ENCODE peak calls at places on chromosomes 4 and X, in four cellular contexts. One of them, this sample, is unnamed.

GRCh38 chrX:71941771-71942170 is 31.1 kb downstream of the NHSL2 start:
- DNase-seq in lung: no peak
- DNase-seq in MCF 10A: peak; percentile 37
- DNase-seq in osteocyte: no peak
- DNase-seq in this sample: no peak

GRCh38 chr4:41104155-41104554 is 110.2 kb downstream of the APBB2 start:
- DNase-seq in MCF 10A: no peak
- DNase-seq in osteocyte: no peak
- DNase-seq in lung: no peak
- DNase-seq in this sample: no peak

GRCh38 chr4:112968456-112969159 is 80.8 kb upstream of the ANK2 start:
- DNase-seq in osteocyte: no peak
- DNase-seq in MCF 10A: no peak
- DNase-seq in lung: no peak
- DNase-seq in this sample: no peak

GRCh38 chr4:37895271-37895670 is 4.4 kb downstream of the TBC1D1 start:
- DNase-seq in lung: no peak
- DNase-seq in osteocyte: no peak
- DNase-seq in MCF 10A: no peak
- DNase-seq in this sample: no peak

GRCh38 chrX:17718649-17719165 is 18.6 kb upstream of the SCML1 start:
- DNase-seq in osteocyte: no peak
- DNase-seq in MCF 10A: no peak
- DNase-seq in lung: no peak
- DNase-seq in this sample: no peak

GRCh38 chr4:41692717-41693345 is 55.7 kb downstream of the PHOX2B start:
- DNase-seq in lung: peak; percentile 39
- DNase-seq in MCF 10A: peak; percentile 68
- DNase-seq in osteocyte: no peak
- DNase-seq in this sample: no peak

GRCh38 chr4:33998204-33998603 is 2246.1 kb downstream of the ARAP2 start:
- DNase-seq in MCF 10A: no peak
- DNase-seq in osteocyte: no peak
- DNase-seq in lung: no peak
- DNase-seq in this sample: no peak

GRCh38 chr4:4269856-4270255 is 20.1 kb downstream of the LYAR start:
- DNase-seq in MCF 10A: peak; percentile 75
- DNase-seq in lung: peak; percentile 33
- DNase-seq in osteocyte: no peak
- DNase-seq in this sample: no peak

GRCh38 chrX:53186363-53186762 is 38.6 kb downstream of the KDM5C start:
- DNase-seq in lung: no peak
- DNase-seq in osteocyte: no peak
- DNase-seq in MCF 10A: peak; percentile 69
- DNase-seq in this sample: no peak

GRCh38 chr4:8303485-8304281 is 34.1 kb downstream of the HTRA3 start:
- DNase-seq in osteocyte: no peak
- DNase-seq in MCF 10A: peak; percentile 88
- DNase-seq in lung: no peak
- DNase-seq in this sample: no peak

GRCh38 chr4:16082424-16083216 is 1.2 kb downstream of the PROM1 start:
- DNase-seq in osteocyte: no peak
- DNase-seq in lung: peak; percentile 34
- DNase-seq in MCF 10A: peak; percentile 15
- DNase-seq in this sample: peak; percentile 80

GRCh38 chr4:117137143-117137542 is 51.8 kb upstream of the TRAM1L1 start:
- DNase-seq in osteocyte: no peak
- DNase-seq in lung: no peak
- DNase-seq in MCF 10A: peak; percentile 88
- DNase-seq in this sample: no peak

GRCh38 chr4:117135634-117136354 is 50.4 kb upstream of the TRAM1L1 start:
- DNase-seq in lung: no peak
- DNase-seq in MCF 10A: no peak
- DNase-seq in osteocyte: no peak
- DNase-seq in this sample: no peak

GRCh38 chr4:117134386-117134785 is 49.0 kb upstream of the TRAM1L1 start:
- DNase-seq in osteocyte: no peak
- DNase-seq in lung: no peak
- DNase-seq in MCF 10A: peak; percentile 71
- DNase-seq in this sample: no peak
- TF ChIP-seq CTCF in osteocyte: peak; percentile 75
- TF ChIP-seq CTCF in lung: peak; percentile 1
- TF ChIP-seq CTCF in MCF 10A: peak; percentile 53
- TF ChIP-seq CTCF in this sample: peak; percentile 79

GRCh38 chr4:183601381-183601780 is 57.6 kb downstream of the RWDD4 start:
- DNase-seq in MCF 10A: no peak
- DNase-seq in lung: no peak
- DNase-seq in osteocyte: no peak
- DNase-seq in this sample: no peak

GRCh38 chr4:183599690-183600089 is 59.3 kb downstream of the RWDD4 start:
- DNase-seq in lung: no peak
- DNase-seq in MCF 10A: no peak
- DNase-seq in osteocyte: no peak
- DNase-seq in this sample: no peak

GRCh38 chr4:183599284-183599683 is 59.7 kb downstream of the RWDD4 start:
- DNase-seq in MCF 10A: no peak
- DNase-seq in osteocyte: no peak
- DNase-seq in lung: no peak
- DNase-seq in this sample: no peak

GRCh38 chr4:183602444-183603102 is 56.4 kb downstream of the RWDD4 start:
- DNase-seq in lung: no peak
- DNase-seq in osteocyte: no peak
- DNase-seq in MCF 10A: peak; percentile 30
- DNase-seq in this sample: no peak

DNA sequence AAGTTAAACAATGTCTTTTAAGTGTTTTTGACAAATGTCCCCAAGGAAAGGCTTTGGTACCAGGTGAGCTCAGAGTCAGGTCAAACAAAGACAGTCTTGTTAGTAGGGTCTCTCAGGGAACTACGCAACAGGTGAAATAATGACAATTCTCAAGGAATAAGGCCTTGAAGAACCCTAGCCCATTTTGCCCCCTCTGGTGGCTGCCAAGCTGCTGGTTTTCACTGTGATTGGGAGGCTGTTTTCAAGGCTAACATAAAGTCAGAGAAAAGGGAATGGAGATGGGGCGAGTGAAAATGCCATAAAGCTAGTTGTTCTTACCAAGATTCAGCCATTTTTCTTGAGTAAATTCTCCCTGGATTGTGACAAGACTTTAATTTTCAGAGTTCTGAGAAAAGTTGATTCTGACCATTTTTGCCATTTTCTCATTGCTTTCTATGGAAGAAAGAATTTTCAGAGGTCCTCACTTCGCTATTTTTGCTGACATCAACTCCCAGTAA is 58.7 kb downstream of the RWDD4 start:
- DNase-seq in MCF 10A: peak; percentile 17
- DNase-seq in lung: no peak
- DNase-seq in osteocyte: no peak
- DNase-seq in this sample: no peak
- TF ChIP-seq CTCF in MCF 10A: no peak
- TF ChIP-seq CTCF in lung: no peak
- TF ChIP-seq CTCF in osteocyte: peak; percentile 39
- TF ChIP-seq CTCF in this sample: peak; percentile 63

DNA sequence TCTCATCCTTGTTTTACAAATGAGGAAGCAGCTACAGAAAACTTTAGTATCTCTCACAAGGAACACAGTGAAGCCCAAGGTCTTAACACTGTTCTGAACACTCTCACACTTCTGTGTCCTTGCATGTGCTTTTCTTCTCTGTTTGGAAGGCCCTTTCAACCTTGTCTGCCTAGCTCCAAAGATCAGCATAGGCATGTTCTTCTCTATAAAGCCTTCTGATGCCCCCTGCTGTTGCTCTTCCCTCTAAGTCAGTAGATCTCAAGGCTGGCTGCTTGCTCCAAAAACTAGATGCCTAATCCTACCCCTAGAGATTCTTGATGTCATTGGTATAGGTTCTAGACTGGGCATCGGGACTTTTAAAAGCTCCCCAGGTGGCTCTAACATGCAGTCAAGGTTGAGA is 5.9 kb downstream of the APOO start:
- DNase-seq in osteocyte: no peak
- DNase-seq in lung: peak; percentile 45
- DNase-seq in MCF 10A: peak; percentile 87
- DNase-seq in this sample: no peak
- TF ChIP-seq CTCF in osteocyte: peak; percentile 75
- TF ChIP-seq CTCF in lung: peak; percentile 54
- TF ChIP-seq CTCF in MCF 10A: peak; percentile 56
- TF ChIP-seq CTCF in this sample: peak; percentile 68

GRCh38 chrX:48509619-48510018 is 827 bp downstream of the PORCN start:
- DNase-seq in MCF 10A: no peak
- DNase-seq in lung: no peak
- DNase-seq in osteocyte: no peak
- DNase-seq in this sample: no peak

GRCh38 chrX:48513670-48514069 is 4.9 kb downstream of the PORCN start:
- DNase-seq in osteocyte: no peak
- DNase-seq in lung: no peak
- DNase-seq in MCF 10A: no peak
- DNase-seq in this sample: no peak

GRCh38 chrX:48512371-48512935 is 3.7 kb downstream of the PORCN start:
- DNase-seq in osteocyte: no peak
- DNase-seq in MCF 10A: no peak
- DNase-seq in lung: no peak
- DNase-seq in this sample: no peak

GRCh38 chrX:48509245-48509590 is 426 bp downstream of the PORCN start:
- DNase-seq in osteocyte: no peak
- DNase-seq in MCF 10A: no peak
- DNase-seq in lung: no peak
- DNase-seq in this sample: no peak

DNA sequence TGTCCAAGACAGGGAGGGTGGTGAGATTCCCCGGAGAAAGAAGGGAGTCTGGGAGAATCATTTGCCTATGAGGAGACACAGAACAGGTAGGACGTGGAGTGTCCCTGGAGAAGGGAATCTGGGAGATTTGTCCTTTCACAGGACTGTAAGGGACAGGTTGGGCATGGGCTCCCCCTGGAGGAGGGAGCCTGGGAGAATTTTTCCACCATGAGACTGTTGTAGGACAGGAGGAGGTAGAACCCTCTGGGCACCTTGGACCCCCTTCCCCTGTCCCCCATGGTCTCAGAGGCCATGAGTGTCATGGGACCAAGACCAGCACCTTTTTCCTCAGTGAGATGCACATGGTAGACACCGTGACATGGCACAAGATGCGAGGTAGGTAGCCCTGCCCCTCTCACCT is 2.8 kb downstream of the PORCN start:
- DNase-seq in MCF 10A: no peak
- DNase-seq in osteocyte: no peak
- DNase-seq in lung: no peak
- DNase-seq in this sample: no peak
- TF ChIP-seq CTCF in MCF 10A: no peak
- TF ChIP-seq CTCF in osteocyte: peak; percentile 51
- TF ChIP-seq CTCF in lung: no peak
- TF ChIP-seq CTCF in this sample: peak; percentile 39

DNA sequence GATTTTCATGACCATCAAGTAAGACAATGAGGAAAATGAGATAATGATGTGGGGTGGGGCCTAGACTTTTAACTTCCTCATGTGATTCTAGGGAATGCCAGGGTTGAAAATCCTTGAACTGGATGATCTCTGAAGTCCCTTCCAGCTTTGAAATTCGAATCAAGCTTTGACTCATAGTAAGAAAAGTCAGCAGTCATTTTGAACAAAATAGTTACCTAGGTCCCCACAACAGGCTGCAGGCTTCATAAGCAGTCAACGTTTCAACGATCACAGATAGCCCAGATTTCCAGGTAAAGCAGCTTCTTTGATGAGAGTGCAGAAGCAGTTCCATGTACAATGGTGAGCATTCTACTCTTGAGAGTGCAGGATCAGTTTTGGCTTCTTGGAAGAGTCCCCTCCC is 93.7 kb downstream of the GRIA3 start:
- DNase-seq in MCF 10A: no peak
- DNase-seq in lung: no peak
- DNase-seq in osteocyte: no peak
- DNase-seq in this sample: no peak
- TF ChIP-seq CTCF in MCF 10A: no peak
- TF ChIP-seq CTCF in lung: no peak
- TF ChIP-seq CTCF in osteocyte: no peak
- TF ChIP-seq CTCF in this sample: no peak

DNA sequence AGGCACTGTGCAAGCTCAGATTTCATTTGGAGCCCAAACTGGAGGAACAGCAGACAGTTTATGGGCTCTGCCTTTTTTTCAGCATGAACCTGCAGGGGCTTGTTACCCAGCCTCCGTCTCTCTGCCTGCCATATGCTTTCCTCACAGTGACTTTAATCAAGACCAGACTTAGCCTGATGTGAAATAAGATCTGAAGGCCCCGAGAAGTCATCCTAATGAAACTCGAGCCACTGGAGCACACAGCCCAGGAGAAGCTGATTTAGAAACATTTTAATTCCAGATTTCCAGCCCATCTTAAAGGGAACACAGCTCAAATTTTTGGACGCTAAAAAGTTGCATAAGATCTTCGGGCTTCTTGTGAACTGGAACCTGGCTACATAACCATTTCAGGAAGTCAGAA is 55.6 kb downstream of the SPATA18 start:
- DNase-seq in osteocyte: no peak
- DNase-seq in MCF 10A: no peak
- DNase-seq in lung: no peak
- DNase-seq in this sample: no peak
- TF ChIP-seq CTCF in osteocyte: no peak
- TF ChIP-seq CTCF in MCF 10A: no peak
- TF ChIP-seq CTCF in lung: no peak
- TF ChIP-seq CTCF in this sample: no peak

GRCh38 chrX:18934708-18935107 is 49.2 kb downstream of the PHKA2 start:
- DNase-seq in lung: no peak
- DNase-seq in MCF 10A: no peak
- DNase-seq in osteocyte: no peak
- DNase-seq in this sample: no peak

GRCh38 chrX:18929775-18930174 is 54.1 kb downstream of the PHKA2 start:
- DNase-seq in lung: no peak
- DNase-seq in osteocyte: no peak
- DNase-seq in MCF 10A: no peak
- DNase-seq in this sample: no peak

GRCh38 chrX:18933611-18934010 is 50.3 kb downstream of the PHKA2 start:
- DNase-seq in MCF 10A: no peak
- DNase-seq in osteocyte: no peak
- DNase-seq in lung: no peak
- DNase-seq in this sample: no peak

GRCh38 chrX:18935893-18936292 is 48.0 kb downstream of the PHKA2 start:
- DNase-seq in osteocyte: no peak
- DNase-seq in lung: no peak
- DNase-seq in MCF 10A: no peak
- DNase-seq in this sample: no peak

DNA sequence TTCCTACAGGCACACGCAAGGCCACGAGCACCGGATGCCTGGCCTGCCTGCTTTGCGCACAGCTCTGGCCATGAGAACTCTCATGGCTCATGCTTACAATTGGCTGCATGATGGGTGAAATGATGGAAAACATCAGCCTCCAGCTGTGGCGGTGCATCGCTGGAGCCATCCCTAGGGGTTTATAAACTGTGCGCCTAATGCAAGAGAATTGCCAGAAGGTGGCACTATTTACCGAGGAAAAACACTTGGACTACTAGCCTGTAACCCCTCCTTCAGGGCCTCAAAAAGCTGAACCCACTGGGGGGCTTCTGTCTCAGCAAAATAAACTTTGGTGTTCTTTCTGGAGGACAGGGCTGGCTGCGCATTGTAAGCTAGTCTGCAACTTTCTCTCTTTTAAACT is 51.9 kb downstream of the PHKA2 start:
- DNase-seq in osteocyte: no peak
- DNase-seq in lung: no peak
- DNase-seq in MCF 10A: peak; percentile 24
- DNase-seq in this sample: no peak
- TF ChIP-seq CTCF in osteocyte: peak; percentile 56
- TF ChIP-seq CTCF in lung: no peak
- TF ChIP-seq CTCF in MCF 10A: peak; percentile 28
- TF ChIP-seq CTCF in this sample: peak; percentile 66

This sample was measured in type B pancreatic cell.